ENCODE peak calls at places on chromosomes 7 and 10, in eight cellular contexts. A is endodermal cell, P is Panc1, V is heart left ventricle, Q is GM12864, B is cardiac muscle cell, Y is fibroblast of the aortic adventitia, D is choroid plexus epithelial cell. O is an unnamed sample.

GRCh38 chr10:6023661-6024333 is 38.4 kb downstream of the IL2RA start:
- DNase-seq in Y (no peak), A (no peak), B (peak), P (no peak), D (no peak), Q (no peak), V (no peak), O (no peak)

GRCh38 chr10:19920075-19920726 is 104.0 kb downstream of the PLXDC2 start:
- DNase-seq in D (no peak), Q (no peak), B (no peak), V (no peak), A (no peak), Y (no peak), P (no peak), O (no peak)

GRCh38 chr7:150755473-150756099 is 18.4 kb downstream of the GIMAP5 start:
- DNase-seq in V (peak), A (no peak), D (no peak), Q (peak), B (peak), P (no peak), Y (no peak), O (no peak)

GRCh38 chr10:77801474-77802238 is 124.9 kb downstream of the DLG5 start:
- DNase-seq in B (peak), V (no peak), P (no peak), Q (peak), D (no peak), Y (peak), A (no peak), O (no peak)

GRCh38 chr7:134905375-134905774 is 80.9 kb upstream of the AGBL3 start:
- DNase-seq in D (peak), B (peak), V (peak), Y (peak), P (no peak), Q (no peak), A (no peak), O (no peak)

GRCh38 chr10:130108934-130109604 is 1.6 kb downstream of the C10orf143 start:
- DNase-seq in V (no peak), D (no peak), P (no peak), A (no peak), B (no peak), Q (no peak), Y (no peak), O (no peak)

GRCh38 chr7:90119178-90119971 is 34.9 kb upstream of the STEAP1 start:
- DNase-seq in B (peak), D (peak), P (no peak), A (peak), V (peak), Y (no peak), Q (no peak), O (peak)

GRCh38 chr7:22433710-22434460 is 66.1 kb downstream of the STEAP1B start:
- DNase-seq in V (peak), A (peak), Q (no peak), P (no peak), Y (peak), D (peak), B (peak), O (peak)

GRCh38 chr10:76558996-76559888 is 1078.4 kb downstream of the KCNMA1 start:
- DNase-seq in Q (no peak), Y (peak), B (peak), D (peak), A (no peak), P (no peak), V (no peak), O (no peak)

GRCh38 chr7:5523052-5523711 is 99.5 kb upstream of the TNRC18 start:
- DNase-seq in A (peak), Q (no peak), Y (peak), B (peak), D (peak), V (no peak), P (no peak), O (peak)

GRCh38 chr10:16316733-16317132 is 120.1 kb upstream of the PTER start:
- DNase-seq in A (no peak), V (no peak), D (no peak), Q (no peak), B (no peak), P (no peak), Y (no peak), O (no peak)

GRCh38 chr7:156105337-156106106 is 293.3 kb upstream of the SHH start:
- DNase-seq in V (no peak), B (no peak), P (no peak), D (no peak), A (no peak), Q (no peak), Y (no peak), O (no peak)

GRCh38 chr7:45663167-45663921 is 89.2 kb downstream of the ADCY1 start:
- DNase-seq in A (peak), Y (peak), Q (no peak), B (peak), P (peak), V (no peak), D (peak), O (peak)

GRCh38 chr10:103616705-103617361 is 123.3 kb downstream of the NEURL1 start:
- DNase-seq in D (peak), B (peak), Y (peak), A (no peak), Q (no peak), V (peak), P (no peak), O (no peak)

GRCh38 chr7:156160811-156161210 is 348.5 kb upstream of the SHH start:
- DNase-seq in V (no peak), Q (no peak), D (no peak), P (no peak), Y (no peak), A (peak), B (no peak), O (peak)

GRCh38 chr10:78261291-78261690 is 227.6 kb downstream of the RPS24 start:
- DNase-seq in D (no peak), B (no peak), Q (no peak), A (no peak), Y (no peak), V (no peak), P (no peak), O (no peak)

GRCh38 chr10:97498841-97499560 is at the start of gene UBTD1:
- DNase-seq in Q (no peak), D (peak), A (peak), B (peak), Y (peak), V (peak), P (no peak), O (peak)

GRCh38 chr7:71486856-71487628 is 355.1 kb downstream of the GALNT17 start:
- DNase-seq in B (peak), P (no peak), D (peak), Y (peak), V (no peak), Q (no peak), A (no peak), O (no peak)

GRCh38 chr7:143408686-143409551 is at the start of gene EPHA1:
- DNase-seq in A (peak), Y (no peak), V (no peak), Q (no peak), D (no peak), P (no peak), B (peak), O (peak)

GRCh38 chr10:60123172-60123571 is 216.8 kb upstream of the CCDC6 start:
- DNase-seq in Y (peak), V (no peak), Q (no peak), P (no peak), D (peak), A (no peak), B (peak), O (no peak)

GRCh38 chr7:2046581-2047271 is 186.0 kb downstream of the MAD1L1 start:
- DNase-seq in B (no peak), Y (no peak), P (no peak), A (no peak), V (no peak), D (no peak), Q (no peak), O (no peak)
- H3K4me3 ChIP-seq in B (no peak), Y (no peak), P (no peak), A (no peak), V (no peak), D (no peak), Q (no peak), O (no peak)

DNA sequence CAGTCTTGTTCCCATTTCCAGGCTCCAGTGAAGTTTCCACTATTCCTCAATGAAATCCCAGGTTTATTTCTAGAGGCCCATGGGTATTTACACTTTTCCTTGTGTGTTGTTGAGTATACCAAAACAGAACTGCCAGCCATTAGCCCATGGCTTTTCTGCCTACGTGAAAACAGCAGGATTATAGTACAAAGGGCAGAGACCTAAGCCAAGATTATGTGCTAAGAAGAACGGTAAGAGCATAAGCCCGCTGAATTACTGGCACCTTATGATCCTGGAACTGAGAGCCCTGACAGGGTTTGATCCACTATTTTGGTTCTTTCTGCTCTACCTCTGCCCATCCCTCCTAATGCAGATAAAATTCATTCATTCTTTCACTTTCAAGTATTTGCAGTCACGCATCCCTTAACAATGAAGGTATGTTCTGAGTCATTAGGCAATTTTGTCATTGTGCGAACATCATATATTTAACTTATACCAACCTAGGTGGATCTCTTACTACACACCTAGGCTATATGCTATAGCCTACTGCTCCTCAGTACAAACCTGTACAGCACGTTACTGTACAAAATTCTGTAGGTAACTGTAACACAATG is 16.0 kb downstream of the SEMA3C start:
- DNase-seq in Q (no peak), P (no peak), A (no peak), D (no peak), B (no peak), Y (no peak), V (no peak), O (no peak)
- H3K4me3 ChIP-seq in Q (no peak), P (peak), A (no peak), D (no peak), B (no peak), Y (no peak), V (no peak), O (no peak)

GRCh38 chr7:100431286-100431735 is 1.7 kb downstream of the MEPCE start:
- DNase-seq in V (no peak), Q (no peak), A (peak), D (no peak), B (no peak), P (no peak), Y (no peak), O (no peak)
- H3K4me3 ChIP-seq in V (no peak), Q (peak), A (peak), D (no peak), B (no peak), P (peak), Y (peak), O (peak)

DNA sequence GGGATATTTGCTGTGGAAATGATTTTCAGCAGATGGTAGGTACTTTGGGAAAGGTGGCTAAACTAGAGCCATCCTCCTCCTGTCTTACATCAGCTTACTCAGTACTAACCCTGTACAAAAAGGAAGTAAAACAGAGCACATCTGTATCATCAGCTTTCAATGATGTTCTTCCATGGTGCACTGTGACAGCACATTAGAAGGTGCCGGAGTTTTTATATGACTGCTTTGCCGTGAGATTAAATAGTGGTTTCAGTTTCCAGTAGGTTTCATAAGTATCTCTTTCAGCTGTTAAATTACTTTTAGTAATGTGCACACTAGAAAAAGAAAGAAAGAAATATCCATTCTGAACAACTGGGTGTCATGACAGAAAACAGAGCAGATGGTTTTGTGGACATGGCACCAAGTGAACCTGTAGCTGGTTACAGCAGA is 86.5 kb downstream of the ARID5B start:
- DNase-seq in P (no peak), A (no peak), Q (peak), B (no peak), V (no peak), D (no peak), Y (peak), O (no peak)
- H3K4me3 ChIP-seq in P (no peak), A (no peak), Q (peak), B (no peak), V (no peak), D (no peak), Y (peak), O (no peak)

GRCh38 chr10:11017575-11018425 is at the start of gene CELF2:
- DNase-seq in A (peak), Q (no peak), D (peak), P (no peak), B (peak), V (peak), Y (no peak), O (peak)

GRCh38 chr10:11020026-11020820 is 2.6 kb downstream of the CELF2 start:
- DNase-seq in P (no peak), A (no peak), Q (no peak), V (no peak), D (no peak), Y (no peak), B (no peak), O (no peak)

GRCh38 chr10:11016959-11017574 is 605 bp upstream of the CELF2 start:
- DNase-seq in B (no peak), V (no peak), Y (no peak), D (no peak), Q (no peak), A (no peak), P (no peak), O (no peak)

GRCh38 chr10:11018830-11019692 is 1.4 kb downstream of the CELF2 start:
- DNase-seq in P (no peak), Y (no peak), B (no peak), D (no peak), Q (no peak), A (no peak), V (no peak), O (no peak)

DNA sequence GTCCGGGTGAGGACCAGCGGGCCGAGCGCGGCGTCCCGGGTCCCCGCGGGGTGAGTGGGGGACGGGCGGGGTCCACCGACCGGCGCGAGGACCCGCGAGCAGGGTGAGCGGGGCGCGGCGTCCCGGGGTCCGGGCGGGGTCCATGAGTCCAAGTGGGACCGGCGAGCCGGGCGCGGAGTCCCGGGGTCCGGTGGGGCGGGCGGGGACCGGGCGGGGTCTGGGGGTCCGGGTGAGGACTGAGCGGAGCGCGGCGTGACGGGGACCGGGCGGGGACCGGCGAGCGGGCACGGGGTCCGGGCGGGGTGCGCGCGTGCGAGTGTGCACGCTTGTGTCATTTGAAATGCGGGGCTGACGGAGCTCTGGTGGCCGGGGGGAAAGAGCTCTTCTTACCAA is 750 bp downstream of the CELF2 start:
- DNase-seq in V (peak), B (no peak), D (no peak), Y (no peak), A (peak), P (no peak), Q (no peak), O (peak)
- H3K4me3 ChIP-seq in V (peak), B (peak), D (peak), Y (peak), A (peak), P (no peak), Q (peak), O (peak)

GRCh38 chr7:31439165-31439564 is 74.7 kb upstream of the ITPRID1 start:
- DNase-seq in D (no peak), P (no peak), Y (no peak), B (no peak), V (no peak), A (no peak), Q (no peak), O (no peak)

GRCh38 chr7:31448649-31449048 is 65.2 kb upstream of the ITPRID1 start:
- DNase-seq in Y (no peak), D (no peak), B (no peak), Q (no peak), A (no peak), P (no peak), V (no peak), O (no peak)

GRCh38 chr7:31440511-31440910 is 73.4 kb upstream of the ITPRID1 start:
- DNase-seq in Y (no peak), B (no peak), A (no peak), P (no peak), V (no peak), Q (no peak), D (no peak), O (no peak)

GRCh38 chr7:31444196-31444595 is 69.7 kb upstream of the ITPRID1 start:
- DNase-seq in P (no peak), Q (no peak), B (no peak), V (no peak), D (no peak), Y (no peak), A (no peak), O (no peak)

DNA sequence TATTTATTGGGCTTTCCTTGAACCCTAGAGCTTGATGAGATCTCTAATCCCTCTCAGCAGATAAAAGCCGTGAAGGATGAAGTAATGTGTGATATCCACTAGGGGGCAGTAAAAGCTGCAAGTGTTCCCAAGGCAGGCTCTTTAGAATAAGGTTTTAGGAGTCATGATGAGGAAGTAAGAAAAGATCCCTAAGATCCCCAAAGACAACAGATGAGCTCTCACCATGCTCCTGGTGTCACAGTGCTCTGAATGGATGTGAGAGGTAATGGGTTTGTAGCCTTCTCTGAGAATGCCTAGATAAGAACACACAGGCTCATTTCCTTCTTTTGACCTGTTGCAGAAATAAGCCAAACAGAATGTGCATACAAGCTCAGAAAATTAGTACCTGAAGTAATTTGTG is 70.4 kb upstream of the ITPRID1 start:
- DNase-seq in A (peak), B (peak), P (peak), D (peak), Q (peak), Y (peak), V (no peak), O (peak)
- H3K4me3 ChIP-seq in A (no peak), B (no peak), P (no peak), D (no peak), Q (no peak), Y (no peak), V (no peak), O (no peak)

DNA sequence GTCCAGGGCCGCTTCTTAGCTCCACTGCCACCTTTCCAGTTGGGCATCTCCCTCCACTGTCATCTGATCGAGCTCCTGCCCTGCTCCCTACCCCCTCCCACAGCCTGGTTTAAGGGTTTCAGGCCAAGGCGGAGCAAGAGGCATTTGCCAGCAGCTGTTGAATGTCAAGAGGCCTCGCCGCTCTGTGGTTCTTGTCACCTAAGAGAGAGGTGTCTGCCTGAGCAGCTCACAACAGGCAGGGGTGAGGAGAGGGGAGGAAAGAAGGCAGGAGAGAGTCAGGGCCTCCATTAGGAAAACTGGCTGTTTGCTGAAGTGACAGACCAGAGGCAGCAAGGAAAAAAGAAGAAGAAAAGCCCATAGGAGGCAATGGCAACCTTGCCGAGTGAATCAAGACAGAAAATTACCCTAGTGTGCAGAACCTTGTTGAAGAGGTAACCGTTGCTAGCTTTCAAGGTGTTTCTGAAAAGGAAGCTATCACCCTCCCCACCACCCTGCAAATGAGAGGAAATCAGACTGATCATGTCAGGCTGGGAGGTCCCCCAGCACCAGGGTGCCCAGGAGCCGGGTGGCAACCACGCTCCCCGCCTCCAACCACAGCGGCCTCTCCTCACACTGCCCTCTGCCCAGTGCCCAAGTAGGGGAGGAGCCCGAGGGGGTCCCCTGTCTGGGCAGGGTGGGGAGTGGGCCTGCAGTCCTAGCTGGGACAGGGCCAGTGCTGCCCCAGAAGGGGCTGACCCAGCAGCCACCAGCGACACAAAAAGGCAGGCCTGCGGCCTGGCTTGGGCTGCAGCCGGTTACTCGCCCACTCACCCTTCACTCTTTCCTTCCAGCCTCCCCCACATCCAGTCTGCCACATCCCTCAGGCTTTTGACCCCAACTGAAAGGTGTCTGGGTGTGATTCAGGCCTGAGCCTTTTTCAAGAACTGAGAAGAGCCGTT is 7.1 kb downstream of the GATA3 start:
- DNase-seq in D (no peak), Y (no peak), A (peak), B (no peak), Q (no peak), V (no peak), P (no peak), O (peak)
- H3K4me3 ChIP-seq in D (no peak), Y (no peak), A (peak), B (no peak), Q (no peak), V (no peak), P (no peak), O (peak)

DNA sequence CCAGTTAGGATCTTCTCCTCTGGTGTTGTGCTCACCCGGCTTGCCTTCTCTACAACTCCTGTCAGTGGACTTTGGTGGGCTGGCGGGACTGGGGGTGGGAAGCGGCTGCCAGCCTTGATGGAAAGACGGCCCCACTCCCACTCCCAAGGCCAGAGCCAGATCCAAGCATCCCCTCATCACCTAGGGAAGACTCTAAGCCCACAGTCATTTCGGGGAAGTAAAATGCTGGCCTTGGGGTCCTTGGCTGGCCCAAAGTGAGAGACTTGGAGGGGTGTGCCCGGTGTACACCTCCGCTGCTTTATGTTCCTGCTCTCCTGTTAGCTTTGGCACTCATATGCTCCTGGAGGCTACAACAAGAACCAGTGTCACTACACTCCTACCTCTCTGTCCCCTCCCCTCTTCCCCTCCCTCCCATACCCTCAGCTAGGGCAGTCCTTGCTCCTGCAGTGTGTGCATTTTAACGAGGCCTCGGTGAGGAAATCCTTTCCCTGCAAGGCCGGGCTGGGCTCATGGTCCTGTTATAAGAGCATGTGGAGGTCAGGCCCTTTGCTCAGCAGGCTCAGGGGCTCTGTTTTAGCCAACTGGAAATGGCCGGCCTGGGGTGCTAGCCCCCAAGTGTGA is 995 bp upstream of the HOXA10 start:
- DNase-seq in D (no peak), V (no peak), A (peak), P (no peak), Y (no peak), B (no peak), Q (no peak), O (no peak)
- H3K4me3 ChIP-seq in D (no peak), V (no peak), A (no peak), P (no peak), Y (no peak), B (no peak), Q (no peak), O (no peak)